ENCODE peak calls at places on chromosomes 1 and 21, in four cellular contexts. N, L, A and Y are unnamed samples.

GRCh38 chr1:8006037-8006963 is 19.8 kb downstream of the ERRFI1 start:
- DNase-seq in N (no peak), L (no peak), A (no peak), Y (no peak)

GRCh38 chr1:154351363-154352068 is 26.2 kb downstream of the ATP8B2 start:
- DNase-seq in A (no peak), N (no peak), L (no peak), Y (no peak)

GRCh38 chr1:82517586-82517985 is 716.9 kb downstream of the ADGRL2 start:
- DNase-seq in L (no peak), A (peak; percentile 63), N (no peak), Y (peak; percentile 46)

GRCh38 chr1:239058190-239058589 is 328.2 kb upstream of the CHRM3 start:
- DNase-seq in A (peak; percentile 13), L (no peak), N (no peak), Y (no peak)

GRCh38 chr1:77031101-77031662 is 163.9 kb downstream of the ST6GALNAC5 start:
- DNase-seq in A (no peak), N (no peak), L (no peak), Y (no peak)

GRCh38 chr1:9595968-9596340 is 7.2 kb downstream of the TMEM201 start:
- DNase-seq in L (no peak), N (peak; percentile 43), A (no peak), Y (no peak)

GRCh38 chr1:2460996-2461751 is 14.9 kb upstream of the PLCH2 start:
- DNase-seq in L (no peak), A (no peak), N (no peak), Y (no peak)

GRCh38 chr21:36976882-36977651 is 10.6 kb upstream of the HLCS start:
- DNase-seq in L (no peak), N (no peak), A (peak; percentile 82), Y (peak; percentile 20)

GRCh38 chr1:152188673-152189591 is 29.9 kb upstream of the RPTN start:
- DNase-seq in N (peak; percentile 82), A (peak; percentile 5), L (peak; percentile 90), Y (peak; percentile 74)

GRCh38 chr21:45806042-45806441 is 162.5 kb downstream of the PCBP3 start:
- DNase-seq in A (no peak), L (no peak), N (no peak), Y (no peak)

DNA sequence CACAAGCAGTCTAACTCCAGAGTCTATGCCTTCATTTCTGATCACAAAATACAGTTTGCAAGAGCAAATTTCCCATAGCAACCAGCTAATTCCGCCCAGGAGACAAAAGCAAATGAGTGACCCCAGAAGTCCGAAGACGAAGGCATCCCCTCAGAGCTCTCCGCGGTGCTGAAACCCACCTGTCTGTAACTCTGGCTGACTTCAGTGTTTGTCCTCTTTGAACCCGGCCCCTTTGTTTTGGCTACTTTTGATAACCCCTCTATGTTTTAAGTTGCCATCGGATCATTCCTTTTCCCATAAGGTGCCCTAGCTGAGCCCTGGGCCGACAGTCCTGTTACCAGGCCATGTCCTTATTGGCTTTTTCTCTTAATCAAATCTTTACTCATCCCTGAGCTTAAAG is 515.8 kb downstream of the PTPRU start:
- DNase-seq in N (no peak), A (peak; percentile 78), L (no peak), Y (no peak)
- TF ChIP-seq CTCF in N (no peak), A (no peak), L (no peak), Y (no peak)

DNA sequence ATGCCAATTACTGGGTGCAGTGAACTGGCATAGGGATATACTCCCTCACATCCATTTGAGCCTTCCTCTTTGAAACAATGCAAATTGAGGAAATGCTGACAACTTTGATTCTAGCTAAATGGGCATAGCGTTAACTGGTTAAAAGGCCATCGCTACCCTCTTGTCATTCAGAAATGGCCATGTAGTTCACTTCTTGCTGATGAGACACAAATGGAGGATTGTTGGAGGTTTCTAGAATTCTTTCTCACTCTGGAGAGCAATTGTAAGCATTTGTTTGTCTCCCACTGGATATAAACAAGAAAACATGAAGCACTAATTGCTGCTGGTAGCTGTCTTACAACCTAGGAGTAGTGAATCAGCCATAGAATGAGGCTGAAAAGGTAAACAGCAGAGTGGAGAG is 14.4 kb downstream of the PRDX6 start:
- DNase-seq in A (no peak), N (no peak), L (no peak), Y (no peak)
- H3K4me3 ChIP-seq in A (no peak overlapping the region), N (no peak overlapping the region), L (no peak overlapping the region), Y (no peak overlapping the region)

GRCh38 chr1:53483656-53484055 is 24.5 kb downstream of the DMRTB1 start:
- DNase-seq in N (no peak), A (no peak), L (no peak), Y (no peak)
- TF ChIP-seq CTCF in N (no peak), A (no peak), L (no peak), Y (no peak)

GRCh38 chr21:31449912-31450535 is 106.0 kb upstream of the TIAM1 start:
- DNase-seq in L (no peak), A (no peak), N (no peak), Y (no peak)
- H3K4me3 ChIP-seq in L (no peak overlapping the region), A (no peak overlapping the region), N (no peak overlapping the region), Y (no peak overlapping the region)

GRCh38 chr21:32044205-32044874 is 171.5 kb downstream of the HUNK start:
- DNase-seq in A (no peak), N (no peak), L (no peak), Y (no peak)

GRCh38 chr21:32046191-32046590 is 173.4 kb downstream of the HUNK start:
- DNase-seq in L (no peak), A (no peak), N (no peak), Y (no peak)

GRCh38 chr21:32048353-32048752 is 175.5 kb downstream of the HUNK start:
- DNase-seq in A (no peak), N (no peak), L (no peak), Y (no peak)

GRCh38 chr21:32043458-32043857 is 170.6 kb downstream of the HUNK start:
- DNase-seq in N (no peak), L (no peak), A (no peak), Y (no peak)
- TF ChIP-seq CTCF in N (no peak), L (no peak), A (no peak), Y (no peak)

GRCh38 chr1:247843411-247843810 is 1.7 kb upstream of the OR11L1 start:
- DNase-seq in A (no peak), L (no peak), N (no peak), Y (no peak)
- H3K4me3 ChIP-seq in A (no peak overlapping the region), L (no peak overlapping the region), N (no peak overlapping the region), Y (no peak overlapping the region)

GRCh38 chr1:93732514-93732913 is 50.9 kb upstream of the BCAR3 start:
- DNase-seq in A (peak; percentile 39), L (no peak), N (no peak), Y (no peak)

GRCh38 chr1:93730621-93731020 is 49.0 kb upstream of the BCAR3 start:
- DNase-seq in L (no peak), A (no peak), N (no peak), Y (no peak)

GRCh38 chr1:93734999-93735398 is 53.4 kb upstream of the BCAR3 start:
- DNase-seq in N (no peak), L (no peak), A (no peak), Y (no peak)

GRCh38 chr1:93735722-93736121 is 54.1 kb upstream of the BCAR3 start:
- DNase-seq in N (no peak), A (no peak), L (no peak), Y (no peak)

GRCh38 chr1:93733340-93733739 is 51.7 kb upstream of the BCAR3 start:
- DNase-seq in A (peak; percentile 78), N (no peak), L (no peak), Y (no peak)
- TF ChIP-seq CTCF in A (no peak), N (no peak), L (no peak), Y (no peak)

GRCh38 chr1:94803517-94804441 is 16.4 kb upstream of the SLC44A3 start:
- DNase-seq in L (no peak), N (no peak), A (no peak), Y (no peak)

GRCh38 chr1:94803106-94803505 is 17.1 kb upstream of the SLC44A3 start:
- DNase-seq in N (no peak), A (no peak), L (no peak), Y (no peak)

GRCh38 chr1:94799201-94799600 is 21.0 kb upstream of the SLC44A3 start:
- DNase-seq in N (no peak), A (no peak), L (no peak), Y (no peak)

GRCh38 chr1:94804442-94804837 is 15.7 kb upstream of the SLC44A3 start:
- DNase-seq in L (no peak), A (no peak), N (no peak), Y (no peak)

GRCh38 chr1:94801919-94802546 is 18.1 kb upstream of the SLC44A3 start:
- DNase-seq in L (peak; percentile 69), N (peak; percentile 58), A (peak; percentile 63), Y (no peak)
- H3K4me3 ChIP-seq in L (peak overlapping the region; percentile 27), N (peak overlapping the region; percentile 8), A (no peak overlapping the region), Y (peak overlapping the region; percentile 25)

DNA sequence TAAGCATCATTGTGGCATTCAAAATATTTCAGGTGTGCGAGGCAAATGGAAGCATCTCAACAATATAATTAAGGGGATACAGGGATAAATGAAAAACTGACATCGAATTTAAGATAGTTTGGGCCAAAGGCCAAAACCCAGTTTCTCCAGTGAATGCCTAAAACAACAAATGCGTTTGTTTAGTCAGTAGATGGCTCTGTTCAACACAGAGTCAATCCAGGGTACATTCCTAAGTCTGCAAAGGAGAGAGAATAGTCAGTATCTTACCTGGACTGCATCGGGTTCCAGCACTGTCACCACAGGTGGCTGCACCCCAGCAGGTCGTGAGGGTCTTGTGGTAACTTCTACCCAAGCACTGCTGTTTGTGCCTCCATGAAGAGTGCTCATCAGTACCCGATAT is 321.1 kb downstream of the KCTD3 start:
- DNase-seq in N (no peak), A (peak; percentile 7), L (no peak), Y (no peak)
- TF ChIP-seq CTCF in N (peak; percentile 35), A (peak; percentile 30), L (no peak), Y (no peak)

GRCh38 chr21:33386222-33386784 is 16.9 kb upstream of the IFNGR2 start:
- DNase-seq in N (no peak), A (peak; percentile 9), L (no peak), Y (no peak)

GRCh38 chr21:33388188-33388587 is 15.0 kb upstream of the IFNGR2 start:
- DNase-seq in N (no peak), L (no peak), A (no peak), Y (no peak)

GRCh38 chr21:33380483-33380998 is 22.7 kb upstream of the IFNGR2 start:
- DNase-seq in L (peak; percentile 94), N (peak; percentile 88), A (no peak), Y (peak; percentile 94)

GRCh38 chr21:33383056-33383888 is 19.9 kb upstream of the IFNGR2 start:
- DNase-seq in N (peak; percentile 68), L (peak; percentile 77), A (peak; percentile 10), Y (peak; percentile 65)

GRCh38 chr21:33384851-33385331 is 18.3 kb upstream of the IFNGR2 start:
- DNase-seq in L (no peak), N (peak; percentile 54), A (no peak), Y (no peak)
- H3K4me3 ChIP-seq in L (no peak overlapping the region), N (no peak overlapping the region), A (no peak overlapping the region), Y (no peak overlapping the region)